ENCODE peak calls at places on chromosomes 5 and 9, in four cellular contexts. T is H54, E is ELR, P is T-helper 2 cell. W is an unnamed sample.

GRCh38 chr5:142645456-142645855 is 40.4 kb downstream of the FGF1 start:
- DNase-seq in E (no peak), P (no peak), T (no peak), W (no peak)

GRCh38 chr5:109695005-109695926 is 5.5 kb downstream of the MAN2A1 start:
- DNase-seq in T (no peak), P (no peak), E (no peak), W (no peak)

GRCh38 chr5:8943301-8943700 is 602.6 kb downstream of the SEMA5A start:
- DNase-seq in E (peak), P (no peak), T (no peak), W (no peak)

GRCh38 chr9:33272061-33272460 is 7.2 kb downstream of the CHMP5 start:
- DNase-seq in P (no peak), T (no peak), E (no peak), W (no peak)

GRCh38 chr9:71681104-71681707 is 87.1 kb downstream of the CEMIP2 start:
- DNase-seq in T (no peak), P (no peak), E (peak), W (no peak)

GRCh38 chr9:19074836-19075235 is 25.6 kb downstream of the RRAGA start:
- DNase-seq in P (no peak), E (peak), T (no peak), W (no peak)

GRCh38 chr9:134670851-134671281 is 29.3 kb downstream of the COL5A1 start:
- DNase-seq in E (no peak), P (no peak), T (no peak), W (no peak)

GRCh38 chr5:158599132-158599531 is 500.6 kb downstream of the EBF1 start:
- DNase-seq in P (no peak), E (no peak), T (no peak), W (no peak)

GRCh38 chr5:15904894-15905805 is 274.4 kb downstream of the MARCHF11 start:
- DNase-seq in E (no peak), T (no peak), P (no peak), W (no peak)

GRCh38 chr9:105062222-105062850 is 134.4 kb upstream of the ABCA1 start:
- DNase-seq in E (no peak), P (no peak), T (no peak), W (no peak)

GRCh38 chr5:13316191-13316590 is 628.3 kb downstream of the DNAH5 start:
- DNase-seq in P (no peak), E (no peak), T (no peak), W (no peak)

GRCh38 chr5:178238711-178239592 is 6.3 kb upstream of the PHYKPL start:
- DNase-seq in E (no peak), T (no peak), P (no peak), W (no peak)

GRCh38 chr9:98314381-98315066 is 59.1 kb upstream of the TBC1D2 start:
- DNase-seq in T (no peak), P (no peak), E (peak), W (no peak)

GRCh38 chr5:1118231-1118698 is 6.4 kb upstream of the SLC12A7 start:
- DNase-seq in T (no peak), E (no peak), P (no peak), W (no peak)

GRCh38 chr5:124546643-124547042 is 199.8 kb downstream of the ZNF608 start:
- DNase-seq in T (peak), P (no peak), E (no peak), W (no peak)

GRCh38 chr5:31378136-31378535 is 153.8 kb downstream of the DROSHA start:
- DNase-seq in P (no peak), E (no peak), T (no peak), W (no peak)

GRCh38 chr9:84315278-84315877 is 25.2 kb downstream of the SLC28A3 start:
- DNase-seq in T (peak), P (no peak), E (peak), W (no peak)

GRCh38 chr9:131266301-131267229 is 9.7 kb downstream of the FAM78A start:
- DNase-seq in E (no peak), P (no peak), T (no peak), W (peak)

GRCh38 chr5:125679522-125679921 is 743.7 kb upstream of the GRAMD2B start:
- DNase-seq in E (no peak), P (no peak), T (no peak), W (no peak)

GRCh38 chr5:15368835-15369234 is 131.1 kb upstream of the FBXL7 start:
- DNase-seq in P (no peak), T (no peak), E (no peak), W (no peak)

GRCh38 chr9:31071606-31072286 is 1312.7 kb upstream of the ACO1 start:
- DNase-seq in E (no peak), T (no peak), P (no peak), W (no peak)

GRCh38 chr9:96139592-96140251 is 162.3 kb downstream of the HSD17B3 start:
- DNase-seq in T (no peak), P (no peak), E (peak), W (no peak)

GRCh38 chr5:179435731-179436315 is 90.6 kb upstream of the ADAMTS2 start:
- DNase-seq in E (no peak), P (no peak), T (no peak), W (no peak)

GRCh38 chr5:37838933-37839341 is 904 bp downstream of the GDNF start:
- DNase-seq in T (no peak), E (peak), P (no peak), W (no peak)

GRCh38 chr5:42360641-42361320 is 62.5 kb upstream of the GHR start:
- DNase-seq in E (no peak), P (no peak), T (no peak), W (no peak)

GRCh38 chr5:18394154-18394804 is 760.0 kb downstream of the TAF11L14 start:
- DNase-seq in T (peak), E (peak), P (no peak), W (no peak)

GRCh38 chr5:130975299-130975698 is 189.8 kb downstream of the HINT1 start:
- DNase-seq in P (no peak), E (no peak), T (no peak), W (no peak)

GRCh38 chr9:133453651-133454050 is 6.1 kb upstream of the CACFD1 start:
- DNase-seq in P (no peak), E (no peak), T (no peak), W (no peak)

W was measured in cardiac septum.